ENCODE peak calls at places on chromosome 11, in seven cellular contexts. Y, C, Z, D, I, F and V are unnamed samples. For H3K4me1, the result is how much of the 10 kb centered on the place peaks cover.

GRCh38 chr11:128843198-128843766 is 23.8 kb downstream of the KCNJ1 start:
- DNase-seq in F (no peak), D (no peak), I (no peak), C (no peak), Z (no peak), Y (no peak), V (no peak)

GRCh38 chr11:78200061-78200460 is 11.3 kb downstream of the USP35 start:
- DNase-seq in D (no peak), Y (no peak), C (no peak), F (no peak), Z (no peak), I (no peak), V (no peak)

GRCh38 chr11:66556086-66556485 is 9.4 kb downstream of the ACTN3 start:
- DNase-seq in F (no peak), Z (no peak), Y (no peak), C (no peak), I (no peak), D (no peak), V (no peak)

GRCh38 chr11:60868682-60869450 is 1.5 kb downstream of the ZP1 start:
- DNase-seq in Z (no peak), D (no peak), C (no peak), F (no peak), Y (peak), I (no peak), V (no peak)

GRCh38 chr11:34407121-34407813 is 31.5 kb upstream of the CAT start:
- DNase-seq in Y (no peak), I (no peak), F (no peak), C (no peak), Z (no peak), D (peak), V (no peak)

GRCh38 chr11:13963169-13963948 is 836 bp downstream of the SPON1 start:
- DNase-seq in Z (peak), F (peak), D (no peak), Y (no peak), C (no peak), I (no peak), V (peak)

GRCh38 chr11:72727521-72727920 is 24.7 kb downstream of the ARAP1 start:
- DNase-seq in Z (no peak), I (no peak), F (peak), Y (no peak), D (no peak), C (no peak), V (no peak)

GRCh38 chr11:105181521-105181920 is 42.0 kb upstream of the CARD18 start:
- DNase-seq in Y (no peak), C (no peak), F (no peak), I (no peak), Z (no peak), D (no peak), V (peak)

GRCh38 chr11:75428301-75428724 is 4.7 kb downstream of the KLHL35 start:
- DNase-seq in D (peak), Z (peak), I (no peak), C (no peak), Y (no peak), F (peak), V (peak)

GRCh38 chr11:77517753-77518152 is 43.9 kb upstream of the PAK1 start:
- DNase-seq in Z (no peak), D (no peak), Y (no peak), I (no peak), F (no peak), C (no peak), V (no peak)

GRCh38 chr11:132078677-132079076 is 708.3 kb downstream of the NTM start:
- DNase-seq in D (no peak), I (no peak), C (no peak), F (no peak), Y (no peak), Z (no peak), V (no peak)

GRCh38 chr11:10920205-10920604 is 62.4 kb upstream of the ZBED5 start:
- DNase-seq in D (no peak), F (no peak), Z (no peak), Y (no peak), C (no peak), I (no peak), V (no peak)

GRCh38 chr11:128431931-128432330 is 155.4 kb downstream of the ETS1 start:
- DNase-seq in I (no peak), C (no peak), D (no peak), Z (no peak), F (no peak), Y (no peak), V (no peak)

GRCh38 chr11:18310800-18311340 is 11.1 kb downstream of the HPS5 start:
- DNase-seq in D (no peak), Z (no peak), C (no peak), I (no peak), F (no peak), Y (no peak), V (peak)

GRCh38 chr11:76781046-76781801 is 1.9 kb upstream of the TSKU start:
- DNase-seq in Z (peak), I (no peak), C (no peak), D (no peak), Y (no peak), F (no peak), V (peak)

GRCh38 chr11:22807855-22808558 is 21.6 kb downstream of the SVIP start:
- DNase-seq in Z (no peak), Y (no peak), F (no peak), D (no peak), C (no peak), I (no peak), V (no peak)

GRCh38 chr11:1165256-1166041 is 7.7 kb downstream of the MUC5AC start:
- DNase-seq in I (no peak), Z (no peak), D (no peak), C (no peak), Y (no peak), F (peak), V (no peak)

GRCh38 chr11:90134420-90135003 is at the start of gene NAALAD2:
- DNase-seq in Z (peak), D (peak), Y (no peak), C (no peak), F (peak), I (peak), V (no peak)

GRCh38 chr11:67026941-67027340 is 4.0 kb downstream of the SYT12 start:
- DNase-seq in F (no peak), C (no peak), I (no peak), Y (no peak), D (no peak), Z (no peak), V (no peak)

GRCh38 chr11:63841554-63841953 is 2.6 kb downstream of the MARK2 start:
- DNase-seq in Z (no peak), Y (no peak), F (no peak), D (peak), C (no peak), I (no peak), V (peak)

GRCh38 chr11:132007184-132007583 is 636.8 kb downstream of the NTM start:
- DNase-seq in Z (no peak), D (no peak), Y (no peak), C (no peak), F (no peak), I (no peak), V (no peak)

GRCh38 chr11:128841461-128842072 is 25.5 kb downstream of the KCNJ1 start:
- DNase-seq in F (no peak), I (no peak), Y (no peak), C (no peak), Z (no peak), D (no peak), V (peak)

GRCh38 chr11:58958500-58958899 is 19.2 kb downstream of the GLYATL1 start:
- DNase-seq in Y (peak), D (no peak), C (no peak), F (no peak), Z (peak), I (no peak), V (peak)

GRCh38 chr11:44957051-44957515 is 6.4 kb upstream of the TP53I11 start:
- DNase-seq in I (no peak), Y (no peak), C (no peak), Z (no peak), D (no peak), F (peak), V (no peak)

GRCh38 chr11:131370090-131370751 is at the start of gene NTM:
- DNase-seq in C (no peak), I (peak), Z (peak), F (no peak), D (peak), Y (no peak), V (peak)

GRCh38 chr11:14300661-14301304 is 58.2 kb downstream of the RRAS2 start:
- DNase-seq in Y (peak), C (no peak), F (no peak), D (peak), Z (peak), I (peak), V (peak)

GRCh38 chr11:110376711-110377324 is 52.9 kb upstream of the FDX1 start:
- DNase-seq in I (peak), C (no peak), D (peak), Y (peak), Z (peak), F (peak), V (peak)

GRCh38 chr11:47689480-47689879 is 25.7 kb downstream of the AGBL2 start:
- DNase-seq in Y (no peak), D (no peak), F (no peak), I (no peak), C (no peak), Z (no peak), V (peak)
- H3K4me1 ChIP-seq in Y (under half), D (under half), F (under half), I (under half), C (under half), Z (under half), V (under half)

GRCh38 chr11:111540114-111540920 is at the start of gene LAYN:
- DNase-seq in D (no peak), Z (peak), Y (no peak), F (peak), I (peak), C (no peak), V (no peak)
- H3K27ac ChIP-seq in D (peak), Z (peak), Y (no peak), F (peak), I (no peak), C (peak), V (peak)

GRCh38 chr11:8808226-8808585 is 102.8 kb upstream of the AKIP1 start:
- DNase-seq in D (no peak), F (no peak), Z (peak), I (no peak), Y (no peak), C (no peak), V (no peak)

GRCh38 chr11:8805256-8805655 is 105.7 kb upstream of the AKIP1 start:
- DNase-seq in Z (no peak), Y (no peak), I (no peak), C (no peak), D (no peak), F (no peak), V (no peak)

GRCh38 chr11:8809185-8809584 is 101.8 kb upstream of the AKIP1 start:
- DNase-seq in C (no peak), Y (no peak), D (no peak), I (no peak), Z (no peak), F (no peak), V (no peak)

GRCh38 chr11:8807544-8808225 is 103.3 kb upstream of the AKIP1 start:
- DNase-seq in Z (peak), D (no peak), C (no peak), F (peak), I (no peak), Y (no peak), V (peak)

GRCh38 chr11:8806974-8807373 is 104.0 kb upstream of the AKIP1 start:
- DNase-seq in Z (no peak), D (no peak), C (no peak), F (no peak), Y (no peak), I (no peak), V (no peak)
- H3K4me1 ChIP-seq in Z (under half), D (under half), C (half or more), F (under half), Y (under half), I (under half), V (under half)

DNA sequence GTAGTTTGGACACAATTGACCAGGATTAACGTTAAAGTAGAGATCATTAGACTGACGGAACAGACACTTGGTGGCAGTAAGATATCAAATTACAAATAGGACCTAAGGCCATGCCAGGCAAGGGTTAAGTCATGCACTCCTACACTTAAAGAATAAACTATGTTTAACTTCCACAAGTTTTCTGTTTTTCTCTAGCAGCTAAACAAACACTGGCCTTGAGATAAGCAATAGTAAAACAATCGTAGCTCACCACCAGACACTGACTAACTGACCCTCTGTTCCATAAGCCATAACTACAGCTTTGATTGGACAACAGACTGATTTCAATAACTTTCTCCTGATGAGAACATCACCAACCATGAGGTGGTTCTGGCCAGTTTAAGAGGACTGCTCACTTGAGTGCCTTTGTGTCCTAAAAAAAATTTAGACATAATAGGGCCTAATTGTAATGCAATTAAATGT is 2.0 kb upstream of the CEP126 start:
- DNase-seq in D (no peak), C (no peak), Z (no peak), F (no peak), Y (no peak), I (no peak), V (no peak)
- H3K27ac ChIP-seq in D (no peak), C (peak), Z (no peak), F (no peak), Y (no peak), I (no peak), V (no peak)

GRCh38 chr11:27698872-27699241 is 1.4 kb downstream of the BDNF start:
- DNase-seq in Y (peak), I (peak), F (peak), C (no peak), Z (peak), D (peak), V (peak)

GRCh38 chr11:27699242-27699925 is 871 bp downstream of the BDNF start:
- DNase-seq in Z (no peak), C (no peak), I (no peak), D (no peak), Y (no peak), F (no peak), V (no peak)

GRCh38 chr11:27701262-27702105 is 1.2 kb upstream of the BDNF start:
- DNase-seq in F (no peak), C (no peak), Y (no peak), D (no peak), I (no peak), Z (peak), V (no peak)

GRCh38 chr11:27699926-27700350 is 317 bp downstream of the BDNF start:
- DNase-seq in Z (no peak), C (no peak), D (no peak), F (peak), I (no peak), Y (no peak), V (no peak)

DNA sequence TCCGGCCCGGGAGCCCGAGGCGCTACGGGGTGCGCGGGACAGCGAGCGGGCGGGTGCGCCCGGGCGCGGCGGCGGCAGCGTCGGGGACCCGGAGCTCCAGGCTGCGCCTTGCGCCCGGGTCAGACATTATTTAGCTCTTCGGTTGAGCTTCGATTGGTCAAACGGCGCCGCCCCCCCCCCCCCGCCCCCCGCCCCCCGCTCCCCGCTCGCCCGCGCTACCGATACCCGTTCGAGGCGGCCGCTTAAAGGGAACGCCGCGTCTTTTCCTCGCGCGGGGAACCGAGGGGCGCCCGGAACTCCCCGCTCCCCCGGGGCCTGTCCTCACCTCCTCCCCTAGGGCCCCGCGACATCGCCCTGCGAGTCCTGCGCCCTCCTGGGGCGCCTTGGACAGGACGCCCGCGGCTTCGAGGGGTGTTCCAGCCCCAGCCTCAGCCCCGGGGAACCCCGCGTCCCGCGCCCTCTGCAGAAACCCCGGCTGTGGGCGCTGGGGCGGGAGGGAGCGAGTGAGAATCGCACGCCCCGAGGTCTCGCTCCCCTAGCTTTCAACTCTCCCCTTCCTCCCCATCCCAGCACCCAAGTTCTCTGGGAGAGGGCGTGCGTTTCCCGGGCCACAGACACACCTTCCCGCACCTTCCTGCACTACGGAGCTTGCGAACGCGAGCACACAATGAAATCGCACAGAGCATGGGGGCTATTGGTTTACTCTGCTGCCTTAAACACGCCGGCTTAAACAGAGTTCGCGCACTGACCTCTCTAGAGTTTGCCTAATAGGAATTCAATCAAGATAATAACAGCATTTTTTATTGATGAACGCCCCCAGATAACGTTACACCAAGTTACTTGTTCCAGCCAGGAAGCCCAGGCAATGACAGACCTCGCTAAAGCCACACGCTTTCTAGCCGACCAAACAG is at the start of gene BDNF:
- DNase-seq in C (no peak), Y (no peak), Z (no peak), D (no peak), F (peak), I (peak), V (peak)
- H3K4me1 ChIP-seq in C (under half), Y (under half), Z (under half), D (under half), F (under half), I (under half), V (under half)

GRCh38 chr11:29783506-29783905 is 233.3 kb downstream of the KCNA4 start:
- DNase-seq in D (no peak), C (no peak), F (no peak), I (no peak), Y (no peak), Z (no peak), V (no peak)

GRCh38 chr11:29786092-29786491 is 230.7 kb downstream of the KCNA4 start:
- DNase-seq in I (no peak), Y (no peak), D (no peak), Z (no peak), F (no peak), C (no peak), V (no peak)

GRCh38 chr11:29782447-29782846 is 234.4 kb downstream of the KCNA4 start:
- DNase-seq in Z (no peak), Y (no peak), I (no peak), D (no peak), F (no peak), C (no peak), V (no peak)

GRCh38 chr11:29780756-29781155 is 236.1 kb downstream of the KCNA4 start:
- DNase-seq in D (no peak), Y (peak), C (no peak), I (no peak), Z (no peak), F (peak), V (no peak)

DNA sequence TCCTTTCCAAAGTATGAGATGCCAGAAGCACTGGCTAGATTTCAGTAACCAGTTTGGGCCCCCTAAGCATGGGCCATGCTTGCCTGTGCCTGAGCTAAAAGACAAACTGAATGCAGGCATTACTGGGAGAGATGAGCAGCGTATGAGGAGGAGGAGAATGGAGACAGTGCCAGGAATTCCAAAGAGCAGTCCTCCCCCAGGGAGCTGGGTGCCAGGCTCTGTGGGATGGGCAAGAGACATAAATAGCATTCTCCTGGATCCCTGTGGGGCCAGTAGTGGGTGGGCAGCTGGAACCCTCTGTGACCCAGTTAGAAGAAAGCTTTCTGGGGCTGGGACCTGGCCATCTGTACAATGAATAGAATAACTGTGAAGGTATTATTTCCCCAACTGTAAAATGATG is 235.6 kb downstream of the KCNA4 start:
- DNase-seq in D (no peak), Z (no peak), Y (no peak), C (no peak), F (no peak), I (no peak), V (no peak)
- H3K27ac ChIP-seq in D (peak), Z (no peak), Y (no peak), C (no peak), F (no peak), I (peak), V (no peak)

GRCh38 chr11:116853461-116854073 is 16.1 kb upstream of the APOA1 start:
- DNase-seq in D (no peak), F (no peak), C (no peak), I (no peak), Y (peak), Z (peak), V (peak)

GRCh38 chr11:116857316-116857715 is 19.9 kb upstream of the APOA1 start:
- DNase-seq in Y (no peak), Z (no peak), C (no peak), F (no peak), D (no peak), I (no peak), V (no peak)

GRCh38 chr11:116856423-116856822 is 19.0 kb upstream of the APOA1 start:
- DNase-seq in I (no peak), C (no peak), Z (no peak), D (no peak), F (no peak), Y (no peak), V (no peak)

GRCh38 chr11:116857936-116858335 is 20.5 kb upstream of the APOA1 start:
- DNase-seq in D (no peak), C (no peak), I (no peak), F (no peak), Y (no peak), Z (no peak), V (no peak)

DNA sequence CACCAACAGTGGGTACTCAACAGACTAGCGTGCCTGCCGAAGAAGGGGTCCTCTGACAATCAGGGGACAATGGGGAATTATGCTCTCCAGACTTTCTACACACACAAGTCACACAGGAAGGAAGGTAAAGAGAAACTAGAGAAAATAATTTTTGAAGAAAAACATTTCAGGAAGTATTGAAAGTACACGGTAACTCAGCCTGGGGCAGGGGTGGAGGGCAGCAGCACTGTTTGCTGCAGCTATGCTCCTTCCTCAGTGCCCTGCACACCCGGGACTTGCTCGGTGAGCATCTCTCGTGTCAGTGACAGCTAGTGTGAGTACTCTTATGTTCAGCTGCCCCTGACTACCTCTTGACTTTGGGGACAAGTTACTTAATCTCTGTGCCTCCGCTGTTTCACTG is 18.0 kb upstream of the APOA1 start:
- DNase-seq in I (no peak), F (no peak), C (no peak), D (no peak), Y (no peak), Z (no peak), V (no peak)
- H3K4me1 ChIP-seq in I (under half), F (under half), C (under half), D (under half), Y (under half), Z (under half), V (under half)